ENCODE peak calls at places on chromosomes 6 and 20, in nine cellular contexts. M is iPS DF 6.9, O is H7, I is heart left ventricle, V is mucosa of descending colon, W is fibroblast of villous mesenchyme, Y is aorta, C is PC-3, B is psoas muscle. X is an unnamed sample.

GRCh38 chr6:169342655-169343054 is 89.0 kb upstream of the THBS2 start:
- DNase-seq in W (no peak), V (no peak), O (no peak), I (no peak), M (no peak), Y (no peak), B (no peak), C (peak; percentile 59), X (no peak)

GRCh38 chr20:15220778-15221565 is 883.6 kb upstream of the FLRT3 start:
- DNase-seq in C (peak; percentile 52), I (no peak), M (no peak), V (no peak), B (no peak), Y (no peak), W (no peak), O (peak; percentile 8), X (no peak)

GRCh38 chr6:116088946-116089345 is 11.7 kb upstream of the NT5DC1 start:
- DNase-seq in I (no peak), V (no peak), B (no peak), W (no peak), C (no peak), Y (no peak), O (no peak), M (no peak), X (no peak)

GRCh38 chr20:64260239-64260638 is 4.7 kb downstream of the PCMTD2 start:
- DNase-seq in M (no peak), O (no peak), B (no peak), W (no peak), V (no peak), Y (no peak), I (no peak), C (no peak), X (no peak)

GRCh38 chr6:7050911-7051779 is 56.6 kb upstream of the RREB1 start:
- DNase-seq in B (peak; percentile 76), O (peak; percentile 84), M (no peak), V (peak; percentile 93), W (peak; percentile 40), I (peak; percentile 64), Y (peak; percentile 85), C (peak; percentile 96), X (no peak)

GRCh38 chr20:17629025-17629424 is 53.0 kb downstream of the RRBP1 start:
- DNase-seq in C (no peak), I (no peak), O (no peak), B (no peak), V (peak; percentile 40), Y (peak; percentile 53), W (no peak), M (no peak), X (no peak)

GRCh38 chr6:75436869-75437268 is 56.7 kb downstream of the FILIP1 start:
- DNase-seq in Y (peak; percentile 73), I (peak; percentile 71), C (no peak), O (no peak), W (no peak), V (no peak), M (no peak), B (peak; percentile 78), X (no peak)

GRCh38 chr20:42688576-42688975 is 501.1 kb downstream of the PTPRT start:
- DNase-seq in M (no peak), B (no peak), I (no peak), W (no peak), O (peak; percentile 23), C (no peak), V (no peak), Y (no peak), X (no peak)

GRCh38 chr6:116328528-116328903 is 42.2 kb upstream of the DSE start:
- DNase-seq in V (no peak), W (peak; percentile 26), M (no peak), O (no peak), Y (no peak), C (no peak), B (no peak), I (no peak), X (no peak)

GRCh38 chr6:44012078-44012493 is 115.2 kb downstream of the MRPL14 start:
- DNase-seq in M (no peak), I (no peak), Y (peak; percentile 44), O (no peak), B (no peak), W (peak; percentile 92), V (no peak), C (peak; percentile 81), X (no peak)

GRCh38 chr6:139597087-139597763 is 222.8 kb upstream of the CITED2 start:
- DNase-seq in C (no peak), I (no peak), Y (no peak), B (no peak), M (no peak), W (no peak), O (no peak), V (no peak), X (no peak)

GRCh38 chr6:133983099-133983939 is 30.3 kb downstream of the TBPL1 start:
- DNase-seq in V (no peak), I (peak; percentile 34), Y (no peak), C (peak; percentile 62), W (peak; percentile 90), O (no peak), M (no peak), B (no peak), X (no peak)

GRCh38 chr6:31321005-31321707 is 35.8 kb downstream of the HLA-B start:
- DNase-seq in V (no peak), B (no peak), W (no peak), Y (no peak), C (no peak), O (no peak), M (no peak), I (no peak), X (no peak)

GRCh38 chr6:40586369-40586768 is 795 bp downstream of the LRFN2 start:
- DNase-seq in M (no peak), B (no peak), C (no peak), V (no peak), Y (no peak), I (no peak), O (peak; percentile 43), W (no peak), X (no peak)

GRCh38 chr6:40586800-40587201 is 363 bp downstream of the LRFN2 start:
- DNase-seq in Y (no peak), C (no peak), M (no peak), V (no peak), O (peak; percentile 56), B (peak; percentile 51), I (no peak), W (no peak), X (no peak)

GRCh38 chr6:40588480-40588879 is 1.3 kb upstream of the LRFN2 start:
- DNase-seq in I (no peak), C (no peak), V (no peak), Y (no peak), O (no peak), W (no peak), B (no peak), M (no peak), X (no peak)

GRCh38 chr6:40587240-40588069 is at the start of gene LRFN2:
- DNase-seq in Y (peak; percentile 92), M (no peak), B (peak; percentile 86), C (peak; percentile 63), O (peak; percentile 93), V (peak; percentile 75), I (peak; percentile 61), W (peak; percentile 56), X (no peak)

GRCh38 chr6:40588070-40588384 is 863 bp upstream of the LRFN2 start:
- DNase-seq in Y (no peak), O (no peak), C (no peak), V (no peak), W (no peak), M (no peak), I (no peak), B (no peak), X (no peak)
- H3K4me3 ChIP-seq in Y (no peak overlapping the region), O (peak overlapping the region; percentile 61), C (no peak overlapping the region), V (no peak overlapping the region), W (no peak overlapping the region), M (peak overlapping the region; percentile 59), I (no peak overlapping the region), B (peak overlapping the region; percentile 62), X (no peak overlapping the region)

DNA sequence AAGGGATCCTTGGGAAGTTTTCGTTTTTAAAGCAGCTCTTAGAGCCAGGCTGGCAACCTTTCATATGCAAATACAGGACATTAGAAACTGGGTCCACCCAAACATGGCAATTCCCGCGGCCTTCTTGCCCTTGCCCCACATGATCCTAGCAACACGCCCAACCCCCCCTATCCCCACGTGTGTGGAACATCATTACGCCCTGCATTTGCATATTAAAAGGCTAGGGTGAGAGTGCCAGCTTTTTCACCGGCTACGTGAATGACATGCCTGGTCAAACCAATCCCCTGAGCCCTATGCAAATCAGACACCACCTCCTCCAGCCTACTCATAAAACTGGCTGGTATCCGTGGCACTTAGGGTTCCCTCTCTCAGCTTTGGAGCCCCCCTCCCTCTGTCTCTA is 88.1 kb downstream of the TNFRSF21 start:
- DNase-seq in I (no peak), V (no peak), Y (no peak), B (no peak), C (no peak), W (no peak), O (no peak), M (peak; percentile 57), X (no peak)
- H3K4me3 ChIP-seq in I (no peak overlapping the region), V (no peak overlapping the region), Y (no peak overlapping the region), B (no peak overlapping the region), C (no peak overlapping the region), W (no peak overlapping the region), O (peak overlapping the region; percentile 7), M (no peak overlapping the region), X (no peak overlapping the region)

DNA sequence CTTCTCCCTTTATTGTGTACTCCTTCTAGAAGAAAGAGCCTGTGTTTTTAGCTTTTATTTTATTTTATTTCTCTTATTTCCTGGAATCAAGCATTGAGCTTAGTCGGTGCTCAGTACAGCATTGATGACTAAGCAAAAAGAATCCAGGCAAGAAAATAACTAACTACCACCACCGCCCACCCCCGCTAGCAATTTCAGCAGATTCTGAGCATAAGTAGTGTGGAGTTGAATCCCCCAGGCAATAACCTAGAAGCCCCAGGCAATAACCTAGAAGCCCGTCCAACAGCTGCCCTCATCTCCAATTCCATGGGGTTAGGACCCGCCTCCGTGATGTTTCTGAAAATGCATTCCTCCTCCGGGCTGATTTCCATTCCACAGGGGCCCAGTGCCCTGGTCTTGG is 258.0 kb upstream of the TAB2 start:
- DNase-seq in O (no peak), C (no peak), M (no peak), W (no peak), B (no peak), I (no peak), Y (no peak), V (no peak), X (no peak)
- H3K4me3 ChIP-seq in O (no peak overlapping the region), C (no peak overlapping the region), M (no peak overlapping the region), W (no peak overlapping the region), B (no peak overlapping the region), I (no peak overlapping the region), Y (no peak overlapping the region), V (no peak overlapping the region), X (no peak overlapping the region)

DNA sequence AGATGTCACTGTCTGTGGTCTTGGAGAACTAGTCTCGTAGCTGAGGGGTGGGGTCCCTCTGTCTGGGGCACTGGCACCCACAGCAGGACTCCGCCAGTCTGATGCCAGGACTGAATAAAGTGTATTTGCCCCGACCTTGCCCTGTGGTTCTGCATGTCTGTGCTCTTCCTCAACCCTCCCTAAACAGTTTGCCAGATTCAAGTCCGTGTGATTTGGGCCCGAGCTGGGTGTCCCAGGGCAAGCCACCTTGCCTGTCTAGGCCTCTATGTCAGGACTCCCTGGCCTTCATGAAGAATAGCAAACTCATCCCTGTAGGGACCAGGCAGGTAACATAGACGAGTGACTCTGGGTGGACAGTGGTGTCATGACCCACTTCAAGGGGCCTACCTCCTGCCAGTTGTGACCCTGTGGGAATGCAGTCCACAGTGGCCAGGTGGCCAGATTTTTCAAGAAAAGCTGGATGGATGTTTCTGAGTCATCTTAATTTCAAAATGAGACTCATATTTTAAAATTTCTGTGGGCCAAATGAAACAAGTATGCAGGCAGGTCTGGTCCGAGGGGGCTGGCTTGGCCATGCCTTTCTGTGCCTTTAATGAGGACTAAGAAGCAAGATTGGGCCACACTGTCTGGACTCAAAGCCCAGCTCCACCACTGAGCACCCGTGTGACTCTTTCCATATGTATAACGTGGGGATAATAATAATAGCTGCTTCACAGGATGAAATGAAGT is 3.4 kb downstream of the SOX12 start:
- DNase-seq in O (no peak), C (no peak), I (no peak), M (no peak), B (no peak), V (no peak), Y (peak; percentile 59), W (no peak), X (no peak)
- H3K4me3 ChIP-seq in O (no peak overlapping the region), C (no peak overlapping the region), I (no peak overlapping the region), M (no peak overlapping the region), B (no peak overlapping the region), V (no peak overlapping the region), Y (no peak overlapping the region), W (peak overlapping the region; percentile 83), X (no peak overlapping the region)

X was measured in GM12864.